ENCODE peak calls at places on chromosomes 12 and 14, in four cellular contexts. B, M, I and W are unnamed samples.

GRCh38 chr12:122012184-122012583 is 9.5 kb upstream of the BCL7A start:
- DNase-seq in B (no peak), M (no peak), I (no peak), W (no peak)

GRCh38 chr14:51419685-51420084 is 179.6 kb downstream of the TMX1 start:
- DNase-seq in B (peak), M (no peak), I (no peak), W (no peak)

GRCh38 chr12:115752913-115753726 is 524.4 kb downstream of the MED13L start:
- DNase-seq in B (no peak), M (peak), I (peak), W (no peak)

GRCh38 chr12:88996389-88996788 is 355.9 kb downstream of the DUSP6 start:
- DNase-seq in B (no peak), M (no peak), I (no peak), W (no peak)

GRCh38 chr12:115755061-115755751 is 522.3 kb downstream of the MED13L start:
- DNase-seq in B (no peak), M (no peak), I (no peak), W (no peak)

GRCh38 chr14:79328863-79329262 is 882.4 kb downstream of the DIO2 start:
- DNase-seq in B (no peak), M (no peak), I (no peak), W (no peak)

GRCh38 chr12:58310828-58311273 is 369.5 kb downstream of the ATP23 start:
- DNase-seq in B (no peak), M (no peak), I (peak), W (no peak)

GRCh38 chr14:100764716-100765115 is 38.0 kb downstream of the DLK1 start:
- DNase-seq in B (no peak), M (peak), I (no peak), W (peak)

GRCh38 chr12:104964167-104964566 is 6.1 kb upstream of the SLC41A2 start:
- DNase-seq in B (no peak), M (no peak), I (no peak), W (no peak)

GRCh38 chr14:24307575-24308341 is at the start of gene CIDEB:
- DNase-seq in B (peak), M (peak), I (peak), W (no peak)

GRCh38 chr12:5567021-5567744 is 135.3 kb downstream of the NTF3 start:
- DNase-seq in B (no peak), M (peak), I (no peak), W (no peak)

GRCh38 chr12:56839489-56840442 is 76.6 kb downstream of the HSD17B6 start:
- DNase-seq in B (peak), M (peak), I (peak), W (no peak)

GRCh38 chr12:78316656-78317055 is 486.0 kb downstream of the NAV3 start:
- DNase-seq in B (no peak), M (no peak), I (no peak), W (no peak)

GRCh38 chr12:38456769-38457168 is 140.2 kb downstream of the ALG10B start:
- DNase-seq in B (no peak), M (no peak), I (no peak), W (no peak)

GRCh38 chr12:22399464-22399863 is 65.0 kb upstream of the ST8SIA1 start:
- DNase-seq in B (no peak), M (no peak), I (no peak), W (no peak)

GRCh38 chr14:74938873-74939495 is 15.9 kb upstream of the RPS6KL1 start:
- DNase-seq in B (no peak), M (no peak), I (no peak), W (no peak)

GRCh38 chr14:95472819-95473251 is 43.6 kb downstream of the SYNE3 start:
- DNase-seq in B (no peak), M (no peak), I (no peak), W (no peak)